ENCODE peak calls at places on chromosome 17, in nine cellular contexts. S, I, U, W, A, M, Y, H and B are unnamed samples.

GRCh38 chr17:62824290-62825135 is 16.4 kb upstream of the MARCHF10 start:
- DNase-seq in S (no peak), I (peak; percentile 74), U (peak; percentile 82), W (peak; percentile 92), A (no peak), M (no peak), Y (no peak), H (peak; percentile 87), B (no peak)

GRCh38 chr17:28282596-28282995 is 36.4 kb upstream of the TMEM97 start:
- DNase-seq in S (peak; percentile 47), I (peak; percentile 76), U (peak; percentile 83), W (peak; percentile 43), A (no peak), M (no peak), Y (no peak), H (peak; percentile 64), B (no peak)

GRCh38 chr17:45307290-45308015 is 9.4 kb downstream of the MAP3K14 start:
- DNase-seq in S (no peak), I (peak; percentile 53), U (no peak), W (peak; percentile 91), A (no peak), M (no peak), Y (peak; percentile 71), H (peak; percentile 69), B (peak; percentile 77)

GRCh38 chr17:38584350-38584925 is 21.3 kb downstream of the SRCIN1 start:
- DNase-seq in S (peak; percentile 56), I (no peak), U (peak; percentile 71), W (peak; percentile 59), A (peak; percentile 74), M (peak; percentile 90), Y (peak; percentile 31), H (peak; percentile 80), B (peak; percentile 28)

GRCh38 chr17:80737106-80738019 is 192.7 kb downstream of the RPTOR start:
- DNase-seq in S (no peak), I (no peak), U (no peak), W (no peak), A (no peak), M (no peak), Y (no peak), H (no peak), B (no peak)

GRCh38 chr17:18850679-18851078 is 7.3 kb upstream of the PRPSAP2 start:
- DNase-seq in S (no peak), I (no peak), U (no peak), W (no peak), A (no peak), M (no peak), Y (no peak), H (no peak), B (no peak)

GRCh38 chr17:68565656-68566055 is 35.5 kb downstream of the FAM20A start:
- DNase-seq in S (no peak), I (no peak), U (no peak), W (no peak), A (no peak), M (no peak), Y (no peak), H (no peak), B (no peak)

GRCh38 chr17:75595284-75595918 is 7.8 kb downstream of the MYO15B start:
- DNase-seq in S (no peak), I (no peak), U (no peak), W (no peak), A (no peak), M (no peak), Y (no peak), H (no peak), B (no peak)

GRCh38 chr17:50715471-50715870 is 3.9 kb upstream of the LUC7L3 start:
- DNase-seq in S (no peak), I (no peak), U (no peak), W (no peak), A (no peak), M (no peak), Y (no peak), H (no peak), B (no peak)

GRCh38 chr17:55067697-55068439 is 99.3 kb downstream of the STXBP4 start:
- DNase-seq in S (peak; percentile 37), I (no peak), U (peak; percentile 62), W (peak; percentile 48), A (no peak), M (no peak), Y (no peak), H (no peak), B (no peak)

GRCh38 chr17:58096892-58097291 is 13.7 kb downstream of the DYNLL2 start:
- DNase-seq in S (no peak), I (no peak), U (peak; percentile 15), W (peak; percentile 17), A (no peak), M (no peak), Y (no peak), H (no peak), B (no peak)

GRCh38 chr17:51166198-51166986 is at the start of gene NME2:
- DNase-seq in S (peak; percentile 82), I (peak; percentile 36), U (peak; percentile 88), W (peak; percentile 97), A (peak; percentile 95), M (peak; percentile 96), Y (peak; percentile 90), H (peak; percentile 93), B (peak; percentile 85)

GRCh38 chr17:37538991-37539659 is 49.4 kb downstream of the DUSP14 start:
- DNase-seq in S (no peak), I (no peak), U (no peak), W (no peak), A (no peak), M (no peak), Y (no peak), H (no peak), B (no peak)

GRCh38 chr17:17567631-17568030 is 23.9 kb downstream of the PEMT start:
- DNase-seq in S (no peak), I (no peak), U (no peak), W (no peak), A (peak; percentile 88), M (peak; percentile 85), Y (no peak), H (no peak), B (peak; percentile 51)

GRCh38 chr17:36072431-36073121 is 8.5 kb downstream of the CCL18 start:
- DNase-seq in S (peak; percentile 38), I (no peak), U (peak; percentile 72), W (peak; percentile 30), A (no peak), M (no peak), Y (no peak), H (peak; percentile 52), B (peak; percentile 57)

GRCh38 chr17:13135496-13135895 is 117.7 kb upstream of the ELAC2 start:
- DNase-seq in S (no peak), I (no peak), U (no peak), W (no peak), A (no peak), M (no peak), Y (no peak), H (no peak), B (no peak)

GRCh38 chr17:13671341-13671740 is 69.6 kb upstream of the HS3ST3A1 start:
- DNase-seq in S (no peak), I (no peak), U (no peak), W (peak; percentile 44), A (no peak), M (no peak), Y (no peak), H (no peak), B (no peak)

GRCh38 chr17:78044280-78044835 is 84.2 kb downstream of the TMC6 start:
- DNase-seq in S (peak; percentile 18), I (no peak), U (no peak), W (peak; percentile 48), A (no peak), M (no peak), Y (no peak), H (no peak), B (no peak)

GRCh38 chr17:48577330-48577945 is 712 bp downstream of the HOXB4 start:
- DNase-seq in S (peak; percentile 69), I (no peak), U (peak; percentile 34), W (peak; percentile 42), A (no peak), M (peak; percentile 71), Y (no peak), H (no peak), B (no peak)

GRCh38 chr17:74272731-74273201 is 1.3 kb upstream of the DNAI2 start:
- DNase-seq in S (no peak), I (no peak), U (no peak), W (no peak), A (no peak), M (no peak), Y (no peak), H (no peak), B (no peak)

DNA sequence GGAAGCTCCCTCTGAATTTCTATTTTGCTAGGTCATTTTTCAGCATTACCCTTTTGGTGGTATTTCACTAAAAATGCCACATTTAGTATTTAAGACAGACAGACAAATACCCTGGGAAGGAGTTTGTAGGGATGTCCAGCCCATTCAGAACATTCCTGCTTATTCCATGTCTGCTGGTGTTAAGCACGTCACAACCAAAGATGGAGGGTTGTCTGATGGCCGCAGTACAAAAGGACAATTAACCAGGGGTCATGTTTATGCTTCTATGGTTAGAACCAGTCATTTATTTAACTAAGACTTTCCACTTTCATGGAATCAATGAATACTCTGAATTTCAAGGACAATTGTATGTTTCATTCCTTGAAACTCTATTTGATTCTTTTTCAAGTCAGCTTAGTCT is 46.4 kb downstream of the TBX4 start:
- DNase-seq in S (no peak), I (no peak), U (no peak), W (no peak), A (no peak), M (no peak), Y (no peak), H (no peak), B (no peak)
- H3K27ac ChIP-seq in S (no peak overlapping the region), I (no peak overlapping the region), U (no peak overlapping the region), W (no peak overlapping the region), A (no peak overlapping the region), M (no peak overlapping the region), Y (no peak overlapping the region), H (no peak overlapping the region), B (no peak overlapping the region)

GRCh38 chr17:29683481-29683880 is 60.8 kb upstream of the CORO6 start:
- DNase-seq in S (no peak), I (no peak), U (peak; percentile 58), W (no peak), A (no peak), M (no peak), Y (no peak), H (no peak), B (no peak)
- H3K27ac ChIP-seq in S (peak overlapping the region; percentile 95), I (no peak overlapping the region), U (peak overlapping the region; percentile 79), W (no peak overlapping the region), A (no peak overlapping the region), M (no peak overlapping the region), Y (peak overlapping the region; percentile 50), H (no peak overlapping the region), B (no peak overlapping the region)

GRCh38 chr17:66777689-66778225 is 57.2 kb upstream of the CACNG5 start:
- DNase-seq in S (peak; percentile 92), I (no peak), U (no peak), W (no peak), A (no peak), M (no peak), Y (no peak), H (no peak), B (no peak)
- H3K27ac ChIP-seq in S (peak overlapping the region; percentile 25), I (peak overlapping the region; percentile 39), U (no peak overlapping the region), W (no peak overlapping the region), A (no peak overlapping the region), M (no peak overlapping the region), Y (no peak overlapping the region), H (no peak overlapping the region), B (peak overlapping the region; percentile 43)

DNA sequence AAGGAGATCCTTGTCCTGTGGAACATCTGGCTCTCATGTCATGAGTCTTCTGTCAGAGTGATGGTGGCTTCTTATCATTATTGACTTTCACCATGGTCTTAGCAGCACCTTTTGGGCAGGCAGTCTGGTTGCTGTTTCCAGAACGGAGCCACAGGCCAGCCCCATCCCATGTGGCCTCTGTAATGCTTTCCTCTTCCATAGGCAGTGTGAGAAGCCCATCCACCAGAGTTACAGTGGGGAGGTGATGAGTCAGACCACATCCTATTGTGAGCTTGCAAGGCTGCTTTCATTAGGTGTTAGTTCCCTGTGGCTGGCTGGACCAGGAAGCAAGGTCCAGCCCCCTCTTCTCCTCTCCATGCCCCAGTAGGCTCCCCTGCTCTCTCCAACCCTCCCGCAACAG is 30.8 kb upstream of the SPACA3 start:
- DNase-seq in S (no peak), I (no peak), U (no peak), W (peak; percentile 24), A (no peak), M (no peak), Y (no peak), H (no peak), B (no peak)
- H3K27ac ChIP-seq in S (no peak overlapping the region), I (no peak overlapping the region), U (no peak overlapping the region), W (no peak overlapping the region), A (no peak overlapping the region), M (no peak overlapping the region), Y (no peak overlapping the region), H (no peak overlapping the region), B (no peak overlapping the region)